ENCODE peak calls at places on chromosomes 13 and 19, in seven cellular contexts. D is adrenal gland, R is breast epithelium, O is HCT116, A is uterus, M is ovary, I is heart left ventricle. P is an unnamed sample.

GRCh38 chr19:3278749-3279148 is 54.3 kb downstream of the CELF5 start:
- DNase-seq in I (no peak), O (no peak), A (no peak), R (no peak), D (no peak), M (no peak), P (no peak)

GRCh38 chr13:100506600-100507422 is 81.8 kb downstream of the GGACT start:
- DNase-seq in I (no peak), D (no peak), R (no peak), O (no peak), A (no peak), M (no peak), P (no peak)

GRCh38 chr13:110734561-110734960 is 21.1 kb downstream of the ING1 start:
- DNase-seq in A (no peak), D (no peak), M (no peak), R (no peak), O (no peak), I (no peak), P (no peak)

GRCh38 chr19:4701557-4701956 is 22.1 kb downstream of the DPP9 start:
- DNase-seq in M (no peak), O (no peak), R (no peak), D (no peak), I (no peak), A (no peak), P (no peak)

GRCh38 chr19:16018801-16019551 is 57.3 kb upstream of the TPM4 start:
- DNase-seq in I (no peak), M (no peak), R (no peak), A (no peak), O (no peak), D (no peak), P (no peak)

GRCh38 chr19:51064534-51065220 is at the start of gene KLK13:
- DNase-seq in O (peak), M (no peak), I (peak), R (no peak), D (no peak), A (no peak), P (no peak)

GRCh38 chr13:22144806-22145205 is 473.9 kb downstream of the FGF9 start:
- DNase-seq in M (no peak), I (no peak), D (no peak), A (no peak), R (no peak), O (no peak), P (no peak)

GRCh38 chr13:108508263-108508662 is 121.1 kb upstream of the MYO16 start:
- DNase-seq in D (no peak), M (no peak), A (no peak), I (no peak), O (peak), R (no peak), P (peak)

GRCh38 chr13:21608961-21609360 is 5.0 kb upstream of the MICU2 start:
- DNase-seq in A (no peak), I (no peak), R (no peak), D (no peak), M (no peak), O (no peak), P (no peak)

GRCh38 chr13:36834299-36834698 is 15.3 kb downstream of the RFXAP start:
- DNase-seq in O (no peak), R (no peak), M (no peak), A (no peak), D (no peak), I (no peak), P (no peak)

GRCh38 chr19:28956421-28956820 is 256.5 kb downstream of the UQCRFS1 start:
- DNase-seq in A (no peak), M (no peak), O (no peak), D (no peak), R (no peak), I (no peak), P (no peak)

GRCh38 chr13:80814541-80814940 is 473.6 kb upstream of the SPRY2 start:
- DNase-seq in D (no peak), R (no peak), I (no peak), M (no peak), O (no peak), A (no peak), P (no peak)

GRCh38 chr19:41769608-41770007 is 14.3 kb downstream of the CEACAM6 start:
- DNase-seq in R (no peak), O (no peak), I (no peak), A (no peak), D (no peak), M (no peak), P (no peak)

DNA sequence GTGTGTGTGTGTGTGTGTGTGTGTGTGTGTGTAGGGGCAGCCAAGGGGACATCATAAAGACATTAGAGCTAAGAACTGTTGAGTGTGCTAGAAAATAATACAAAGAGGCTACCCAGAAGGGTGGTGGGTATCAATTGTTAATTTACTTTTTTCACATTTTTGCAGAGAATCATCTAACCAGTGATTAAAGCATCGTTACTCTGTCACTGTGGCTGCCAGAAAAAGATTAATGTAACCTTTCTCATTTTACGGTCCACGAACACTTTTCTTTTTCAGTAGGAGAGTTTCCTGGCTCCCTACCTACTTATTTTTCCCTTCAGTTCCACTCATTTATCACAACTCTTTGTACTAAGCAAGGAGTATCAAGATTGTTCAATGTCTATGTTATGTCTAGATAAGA is 35.4 kb upstream of the SCEL start:
- DNase-seq in R (no peak), D (no peak), O (no peak), A (no peak), I (no peak), M (no peak), P (no peak)
- TF ChIP-seq POLR2A in R (no peak), D (no peak), O (no peak), A (no peak), I (no peak), M (no peak), P (no peak)

DNA sequence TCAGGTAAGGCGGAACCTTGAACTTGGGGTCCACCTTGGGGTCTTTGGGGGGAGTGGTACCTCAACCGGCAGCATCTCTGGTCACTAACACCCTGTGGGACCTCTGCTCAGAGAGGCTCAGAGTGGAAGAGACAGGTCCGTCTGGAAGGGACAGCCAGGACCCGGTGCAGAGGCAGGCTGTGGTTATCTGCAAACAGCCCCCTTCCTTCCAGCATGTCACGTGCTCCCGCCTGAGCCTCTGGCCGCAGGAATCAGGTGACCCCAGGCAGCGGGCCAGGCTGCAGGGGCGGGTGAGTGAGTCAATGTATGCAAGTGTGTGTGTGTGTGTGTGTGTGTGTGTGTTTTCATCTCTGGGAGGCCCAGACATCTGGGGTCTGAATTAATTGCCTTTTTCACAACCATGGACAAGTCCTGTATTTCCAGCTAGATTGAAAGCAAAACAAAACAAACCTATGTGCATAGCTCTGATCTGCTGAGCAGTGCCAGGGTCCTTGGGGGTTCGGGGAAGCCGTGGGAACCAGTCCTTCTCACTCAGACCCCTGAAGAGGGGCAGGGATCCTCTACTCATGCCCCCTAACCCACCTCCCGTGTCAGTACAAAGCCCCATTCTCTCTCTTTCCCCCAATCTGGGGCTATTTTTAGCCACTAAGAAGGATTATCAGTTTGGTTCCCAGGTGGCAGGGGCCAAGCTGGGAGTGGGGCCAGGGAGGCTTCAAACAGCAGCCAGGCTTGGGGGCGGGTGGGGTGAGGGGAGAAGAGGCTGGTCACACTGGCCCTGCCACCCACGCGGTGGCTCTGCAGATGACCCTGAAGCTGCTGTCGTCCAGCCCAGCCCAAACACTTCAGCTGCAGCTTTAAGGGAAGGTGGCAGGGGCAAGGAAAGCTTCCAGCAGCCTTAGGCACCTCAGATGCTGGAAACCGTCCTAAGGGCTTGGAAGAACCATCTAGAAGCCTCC is 31.4 kb downstream of the CERS4 start:
- DNase-seq in R (peak), D (peak), M (peak), A (peak), I (peak), O (peak), P (peak)
- TF ChIP-seq POLR2A in R (no peak), D (no peak), M (no peak), A (no peak), I (no peak), O (no peak), P (no peak)

GRCh38 chr19:35908010-35908441 is at the start of gene TYROBP:
- DNase-seq in D (no peak), O (no peak), I (peak), R (no peak), M (no peak), A (no peak), P (no peak)
- TF ChIP-seq POLR2A in D (peak), O (no peak), I (no peak), R (no peak), M (no peak), A (no peak), P (no peak)

DNA sequence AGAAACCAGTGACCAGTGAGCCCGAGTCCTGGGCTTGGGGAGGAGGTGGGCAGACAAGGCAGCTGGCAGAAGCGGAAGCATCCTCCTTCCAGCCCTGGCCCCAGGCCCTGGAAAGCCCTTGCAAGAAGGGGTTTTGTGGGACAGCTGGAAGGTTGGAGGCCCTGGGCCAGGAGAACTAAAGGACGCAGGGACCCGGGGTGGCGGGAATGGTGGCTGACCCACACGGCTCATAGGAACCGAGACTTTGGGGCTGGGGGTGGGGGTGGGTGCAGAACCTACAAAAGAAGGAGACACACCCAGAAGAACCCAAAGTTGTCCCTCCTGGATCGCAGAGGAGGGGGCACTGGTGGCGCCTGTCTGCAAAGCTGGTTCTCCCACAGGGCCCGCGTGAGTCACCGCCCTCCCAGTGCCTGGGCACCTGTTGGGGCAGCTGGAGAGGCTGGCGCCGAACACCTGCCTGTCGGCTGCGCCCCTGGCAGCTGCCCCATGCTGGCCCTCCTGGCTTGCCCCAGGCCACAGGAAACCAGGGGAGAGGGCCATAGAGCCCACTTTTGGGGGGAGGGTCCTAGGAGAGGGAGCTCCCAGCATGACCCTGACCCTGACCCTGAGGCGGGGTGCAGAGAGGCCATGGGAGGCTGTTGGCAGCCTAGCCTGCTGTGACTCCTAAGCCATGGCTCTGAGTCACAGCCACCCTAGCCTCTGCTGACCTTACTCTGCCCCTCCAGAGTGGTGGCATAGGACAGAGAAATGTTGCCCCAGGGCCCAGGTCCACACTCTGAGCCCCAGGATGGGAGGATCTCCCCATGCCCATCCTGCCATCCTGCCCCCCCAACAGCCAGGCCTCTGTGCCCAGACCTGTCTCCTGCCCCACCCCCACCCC is 768 bp downstream of the DMPK start:
- DNase-seq in M (peak), A (no peak), R (no peak), I (no peak), O (no peak), D (peak), P (no peak)
- TF ChIP-seq POLR2A in M (no peak), A (no peak), R (no peak), I (no peak), O (no peak), D (peak), P (no peak)

DNA sequence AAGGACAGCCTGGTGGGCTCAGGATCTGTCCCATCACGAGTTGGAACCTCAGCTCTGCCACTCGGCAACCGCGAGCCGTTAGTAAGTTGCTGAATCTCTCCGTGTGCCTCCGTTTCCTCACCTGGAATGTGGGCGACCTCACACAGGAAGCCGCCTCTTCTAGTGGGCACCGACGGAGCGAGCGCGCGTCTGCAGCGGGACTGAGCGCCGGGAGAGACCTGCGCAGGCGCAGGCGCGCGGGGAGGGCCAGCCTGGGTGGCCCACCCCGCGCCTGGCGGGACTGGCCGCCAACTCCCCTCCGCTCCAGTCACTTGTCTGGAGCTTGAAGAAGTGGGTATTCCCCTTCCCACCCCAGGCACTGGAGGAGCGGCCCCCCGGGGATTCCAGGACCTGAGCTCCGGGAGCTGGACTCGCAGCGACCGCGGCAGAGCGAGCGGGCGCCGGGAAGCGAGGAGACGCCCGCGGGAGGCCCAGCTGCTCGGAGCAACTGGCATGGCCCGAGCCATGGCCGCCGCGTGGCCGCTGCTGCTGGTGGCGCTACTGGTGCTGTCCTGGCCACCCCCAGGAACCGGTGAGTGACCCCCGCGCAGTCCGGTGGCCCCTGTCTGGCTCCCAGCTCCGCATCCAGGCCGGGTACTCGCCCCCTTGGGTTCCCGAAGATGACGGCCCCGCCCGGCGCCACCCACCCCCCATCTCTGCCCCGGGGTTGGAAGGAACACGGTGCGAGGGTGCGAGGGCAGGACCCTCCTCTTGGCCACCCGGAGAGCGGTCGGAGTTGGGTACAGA is at the start of gene PVR:
- DNase-seq in M (peak), A (peak), D (peak), O (no peak), I (peak), R (peak), P (peak)
- TF ChIP-seq POLR2A in M (peak), A (peak), D (peak), O (no peak), I (peak), R (no peak), P (peak)

GRCh38 chr13:98571955-98572662 is 4.8 kb downstream of the STK24 start:
- DNase-seq in D (no peak), R (no peak), M (no peak), O (no peak), A (no peak), I (peak), P (peak)
- TF ChIP-seq POLR2A in D (no peak), R (no peak), M (no peak), O (no peak), A (no peak), I (no peak), P (no peak)

GRCh38 chr19:53537523-53538377 is at the start of gene ZNF331:
- DNase-seq in A (peak), I (peak), R (peak), D (peak), M (peak), O (no peak), P (peak)
- TF ChIP-seq POLR2A in A (no peak), I (peak), R (no peak), D (peak), M (peak), O (no peak), P (peak)

GRCh38 chr19:1173845-1174809 is at the start of gene SBNO2:
- DNase-seq in M (peak), A (peak), R (peak), I (peak), O (peak), D (peak), P (peak)
- TF ChIP-seq POLR2A in M (peak), A (peak), R (peak), I (peak), O (peak), D (peak), P (peak)

GRCh38 chr19:54229146-54229545 is 6.3 kb upstream of the LILRB3 start:
- DNase-seq in R (no peak), M (no peak), O (no peak), A (no peak), D (peak), I (no peak), P (no peak)

GRCh38 chr19:54233941-54234340 is 8.6 kb downstream of the LILRA6 start:
- DNase-seq in D (peak), A (no peak), I (no peak), O (no peak), M (no peak), R (no peak), P (no peak)

GRCh38 chr19:54232552-54232934 is 9.7 kb upstream of the LILRB3 start:
- DNase-seq in M (no peak), I (no peak), A (no peak), O (no peak), D (peak), R (no peak), P (no peak)

GRCh38 chr19:54230031-54230430 is 7.2 kb upstream of the LILRB3 start:
- DNase-seq in A (no peak), R (no peak), D (peak), O (no peak), I (no peak), M (no peak), P (no peak)

DNA sequence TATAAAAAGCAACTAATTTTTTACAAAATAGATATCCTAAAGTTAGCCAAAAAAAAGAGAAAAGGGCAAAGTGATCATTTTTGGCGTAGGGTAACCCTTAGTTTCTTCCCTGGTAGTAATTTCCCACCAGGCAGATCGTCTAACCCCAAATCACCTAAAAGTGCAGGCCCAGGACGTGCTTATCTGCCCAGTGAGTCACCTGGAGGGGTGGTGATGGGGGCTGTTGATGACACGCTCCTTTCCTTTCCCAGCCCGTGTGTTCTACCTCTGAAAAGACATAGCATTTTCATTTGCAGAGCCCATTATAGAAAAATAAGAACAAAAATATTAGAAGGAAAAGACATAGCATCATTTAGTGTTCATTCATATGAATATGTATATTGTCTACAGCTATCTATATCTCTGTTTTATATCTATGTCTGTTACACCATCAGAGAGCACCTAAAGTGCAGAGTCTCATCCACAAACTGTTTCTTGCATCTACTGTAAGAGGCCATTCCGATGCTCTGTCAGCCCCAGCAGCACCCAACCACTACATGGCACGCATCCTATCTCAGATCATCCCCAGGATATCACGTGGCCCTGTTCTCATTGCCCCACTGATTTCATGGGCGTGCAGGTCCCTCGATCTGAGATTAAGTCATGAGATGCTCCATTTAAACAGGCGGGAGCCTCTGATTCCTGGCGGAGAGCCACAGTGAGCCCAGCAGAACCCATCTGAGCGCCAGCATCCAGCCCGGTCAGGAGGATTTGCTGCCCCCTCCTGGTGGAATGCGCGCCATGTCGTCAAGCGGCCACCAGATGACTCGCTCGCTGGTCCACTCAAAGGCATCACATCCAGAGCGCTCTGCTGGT is 8.5 kb upstream of the LILRB3 start:
- DNase-seq in A (peak), D (peak), O (peak), I (peak), R (peak), M (peak), P (peak)
- TF ChIP-seq POLR2A in A (no peak), D (no peak), O (no peak), I (no peak), R (no peak), M (peak), P (no peak)